ENCODE peak calls at places on chromosomes 16 and 17, in eight cellular contexts. C, T, X, R, U, O, A and L are unnamed samples.

GRCh38 chr16:48373258-48374050 is 11.8 kb downstream of the SIAH1 start:
- ATAC-seq in C (no peak), T (no peak), X (no peak), R (no peak), U (peak; percentile 57), O (peak; percentile 46), A (no peak), L (no peak)

GRCh38 chr17:28828294-28829040 is 14.1 kb downstream of the FAM222B start:
- ATAC-seq in C (no peak), T (no peak), X (no peak), R (no peak), U (no peak), O (no peak), A (no peak), L (no peak)

GRCh38 chr17:43216762-43217613 is 5.3 kb downstream of the TMEM106A start:
- ATAC-seq in C (no peak), T (no peak), X (peak; percentile 5), R (no peak), U (no peak), O (no peak), A (no peak), L (no peak)

GRCh38 chr16:75660726-75661302 is 13.2 kb downstream of the TERF2IP start:
- ATAC-seq in C (no peak), T (no peak), X (no peak), R (no peak), U (no peak), O (no peak), A (no peak), L (no peak)

GRCh38 chr16:30603945-30604315 is 6.3 kb downstream of the ZNF689 start:
- ATAC-seq in C (no peak), T (no peak), X (no peak), R (no peak), U (no peak), O (no peak), A (no peak), L (no peak)

GRCh38 chr17:16013943-16014407 is 14.4 kb downstream of the TTC19 start:
- ATAC-seq in C (no peak), T (peak; percentile 25), X (no peak), R (no peak), U (peak; percentile 91), O (peak; percentile 57), A (peak; percentile 66), L (no peak)

GRCh38 chr16:30747331-30747730 is 894 bp upstream of the PHKG2 start:
- ATAC-seq in C (no peak), T (no peak), X (no peak), R (no peak), U (peak; percentile 4), O (no peak), A (no peak), L (no peak)

GRCh38 chr17:19397556-19398041 is 10.6 kb upstream of the MFAP4 start:
- ATAC-seq in C (no peak), T (peak; percentile 61), X (no peak), R (no peak), U (no peak), O (peak; percentile 27), A (no peak), L (no peak)

GRCh38 chr17:2959371-2960130 is 103.9 kb downstream of the OR1D5 start:
- ATAC-seq in C (no peak), T (no peak), X (no peak), R (no peak), U (no peak), O (no peak), A (no peak), L (no peak)

GRCh38 chr17:73278465-73279453 is 17.1 kb upstream of the CPSF4L start:
- ATAC-seq in C (no peak), T (peak; percentile 50), X (no peak), R (no peak), U (peak; percentile 17), O (peak; percentile 56), A (peak; percentile 76), L (no peak)

GRCh38 chr17:48374650-48375230 is 55.3 kb downstream of the SKAP1 start:
- ATAC-seq in C (peak; percentile 50), T (no peak), X (peak; percentile 61), R (peak; percentile 55), U (peak; percentile 99), O (peak; percentile 88), A (no peak), L (peak; percentile 76)

GRCh38 chr16:50093607-50094570 is 28.1 kb downstream of the HEATR3 start:
- ATAC-seq in C (no peak), T (peak; percentile 55), X (peak; percentile 76), R (no peak), U (no peak), O (peak; percentile 92), A (peak; percentile 81), L (peak; percentile 82)

GRCh38 chr17:70320642-70321345 is 151.5 kb downstream of the KCNJ2 start:
- ATAC-seq in C (no peak), T (peak; percentile 42), X (no peak), R (no peak), U (no peak), O (peak; percentile 60), A (peak; percentile 48), L (no peak)

GRCh38 chr17:20172378-20172775 is 163.2 kb downstream of the SPECC1 start:
- ATAC-seq in C (no peak), T (no peak), X (no peak), R (no peak), U (peak; percentile 14), O (no peak), A (no peak), L (no peak)

GRCh38 chr17:17413215-17413792 is 63.5 kb upstream of the MED9 start:
- ATAC-seq in C (no peak), T (peak; percentile 49), X (no peak), R (no peak), U (no peak), O (no peak), A (no peak), L (no peak)

GRCh38 chr17:66372182-66372581 is 69.8 kb downstream of the PRKCA start:
- ATAC-seq in C (no peak), T (no peak), X (peak; percentile 77), R (no peak), U (no peak), O (no peak), A (no peak), L (peak; percentile 86)